ENCODE peak calls at places on chromosome 1, in ten cellular contexts. G is T-cell; E is sciatic nerve; B is RWPE2; C is activated CD8-positive, alpha-beta T cell treated with anti-CD3 and anti-CD28 coated beads, Interleukin-2, amount 10 ng/mL, durations not matched to agents 7 days and 5 days; U is naive thymus-derived CD4-positive, alpha-beta T cell; M is left lung; W is Right ventricle myocardium superior; X is gastroesophageal sphincter; D is upper lobe of right lung. A is an unnamed sample.

GRCh38 chr1:220483700-220484099 is 44.2 kb upstream of the MARK1 start:
- ATAC-seq in M (peak), C (no peak), E (peak), D (no peak), U (no peak), B (no peak), X (peak), W (peak), G (no peak), A (no peak)

GRCh38 chr1:214228976-214229375 is 52.0 kb upstream of the SMYD2 start:
- ATAC-seq in C (no peak), G (no peak), M (no peak), E (no peak), U (no peak), X (no peak), D (no peak), B (no peak), W (peak), A (no peak)

GRCh38 chr1:161304927-161305871 is 4.6 kb downstream of the MPZ start:
- ATAC-seq in U (no peak), X (peak), G (no peak), W (no peak), B (peak), C (peak), D (no peak), E (peak), M (peak), A (no peak)

GRCh38 chr1:207941664-207942063 is 30.7 kb upstream of the CD34 start:
- ATAC-seq in E (peak), X (peak), C (no peak), W (peak), M (peak), D (peak), B (no peak), U (no peak), G (no peak), A (peak)

GRCh38 chr1:50750021-50750619 is 209.9 kb downstream of the FAF1 start:
- ATAC-seq in E (no peak), U (no peak), G (no peak), C (no peak), W (no peak), X (no peak), B (peak), D (no peak), M (peak), A (no peak)

GRCh38 chr1:107820797-107821196 is 144.2 kb downstream of the VAV3 start:
- ATAC-seq in U (no peak), X (no peak), M (no peak), C (no peak), E (no peak), B (peak), D (no peak), G (peak), W (no peak), A (peak)

GRCh38 chr1:48772221-48772620 is 4.5 kb downstream of the BEND5 start:
- ATAC-seq in B (no peak), E (no peak), U (no peak), X (no peak), G (no peak), W (no peak), M (no peak), C (no peak), D (no peak), A (no peak)

GRCh38 chr1:54848134-54848948 is 38.7 kb downstream of the DHCR24 start:
- ATAC-seq in D (no peak), C (no peak), U (no peak), M (no peak), E (no peak), X (no peak), G (no peak), W (no peak), B (no peak), A (no peak)

GRCh38 chr1:37858931-37859506 is 373 bp downstream of the MTF1 start:
- ATAC-seq in M (peak), X (peak), U (no peak), W (peak), B (peak), G (no peak), D (peak), C (peak), E (peak), A (peak)

GRCh38 chr1:2451744-2452582 is 24.1 kb upstream of the PLCH2 start:
- ATAC-seq in W (no peak), G (no peak), U (no peak), B (peak), C (no peak), X (no peak), M (no peak), E (no peak), D (no peak), A (no peak)

GRCh38 chr1:167137285-167138192 is 43.7 kb downstream of the STYXL2 start:
- ATAC-seq in W (no peak), C (no peak), B (no peak), G (no peak), M (no peak), D (no peak), U (no peak), E (no peak), X (no peak), A (no peak)